ENCODE peak calls at places on chromosomes 7 and 10, in nine cellular contexts. P is stimulated activated CD8-positive, alpha-beta memory T cell treated with anti-CD3 and anti-CD28 coated beads, Interleukin-7, amount 100 ng/mL, for 1 hour; Q is activated CD8-positive, alpha-beta memory T cell treated with anti-CD3 and anti-CD28 coated beads, Interleukin-2, amount 10 ng/mL, durations not matched to agents 7 days and 5 days; L is fibroblast of lung; R is T-cell; C is fibroblast of the conjunctiva; Z is retina; S is prostate gland; T is GM13977. U is an unnamed sample.

GRCh38 chr10:95278061-95278988 is 12.5 kb downstream of the PDLIM1 start:
- DNase-seq in R (no peak), S (no peak), Q (no peak), L (peak), Z (no peak), T (no peak), C (peak), P (no peak), U (no peak)

GRCh38 chr10:78178940-78179339 is 145.3 kb downstream of the RPS24 start:
- DNase-seq in R (no peak), Q (no peak), L (peak), Z (no peak), P (no peak), S (no peak), C (no peak), T (no peak), U (no peak)

GRCh38 chr7:29035044-29035740 is 77.1 kb upstream of the TRIL start:
- DNase-seq in R (no peak), S (no peak), C (peak), L (peak), T (no peak), Z (no peak), Q (peak), P (no peak), U (no peak)

GRCh38 chr10:102776779-102777417 is 33.1 kb downstream of the WBP1L start:
- DNase-seq in Q (no peak), P (no peak), Z (peak), R (peak), C (peak), L (peak), T (no peak), S (peak), U (peak)

GRCh38 chr10:117652228-117653169 is 110.0 kb downstream of the EMX2 start:
- DNase-seq in Q (no peak), R (no peak), Z (no peak), S (no peak), C (no peak), P (no peak), L (no peak), T (no peak), U (no peak)

GRCh38 chr7:154774303-154774702 is 228.6 kb downstream of the PAXIP1 start:
- DNase-seq in C (no peak), Q (no peak), P (no peak), R (no peak), Z (no peak), S (no peak), T (no peak), L (no peak), U (peak)

GRCh38 chr7:2670171-2670570 is 17.8 kb upstream of the AMZ1 start:
- DNase-seq in T (no peak), R (no peak), Z (no peak), S (no peak), C (no peak), L (no peak), P (no peak), Q (no peak), U (no peak)

GRCh38 chr10:44822993-44823392 is 88.1 kb upstream of the TMEM72 start:
- DNase-seq in R (no peak), S (no peak), Z (no peak), L (no peak), C (no peak), T (no peak), Q (no peak), P (no peak), U (no peak)

GRCh38 chr7:110442386-110442837 is 648.5 kb upstream of the LRRN3 start:
- DNase-seq in C (no peak), P (no peak), R (no peak), S (peak), Z (peak), T (peak), Q (peak), L (no peak), U (peak)

GRCh38 chr10:119517235-119518141 is 25.0 kb downstream of the RGS10 start:
- DNase-seq in C (no peak), S (no peak), R (no peak), Z (no peak), T (peak), Q (peak), P (no peak), L (peak), U (no peak)